ENCODE peak calls at places on chromosomes 6 and 20, in five cellular contexts. T is HCT116, R is H1, O is GM12878, K is K562. Y is an unnamed sample.

GRCh38 chr6:3277251-3277650 is 18.5 kb downstream of the PSMG4 start:
- DNase-seq in T (no peak), R (no peak), O (no peak), K (no peak), Y (no peak)

GRCh38 chr6:168420084-168420483 is 20.9 kb upstream of the SMOC2 start:
- DNase-seq in T (no peak), R (no peak), O (no peak), K (no peak), Y (no peak)

GRCh38 chr20:8361008-8361652 is 229.1 kb downstream of the PLCB1 start:
- DNase-seq in T (no peak), R (no peak), O (peak), K (no peak), Y (no peak)

GRCh38 chr20:7333846-7334245 is 566.4 kb downstream of the BMP2 start:
- DNase-seq in T (no peak), R (no peak), O (no peak), K (no peak), Y (no peak)

GRCh38 chr20:40008177-40008576 is 680.9 kb downstream of the MAFB start:
- DNase-seq in T (no peak), R (no peak), O (no peak), K (no peak), Y (no peak)

GRCh38 chr6:101826259-101826658 is 432.8 kb downstream of the GRIK2 start:
- DNase-seq in T (no peak), R (no peak), O (no peak), K (no peak), Y (no peak)

GRCh38 chr20:62352402-62353288 is 14.5 kb downstream of the LAMA5 start:
- DNase-seq in T (no peak), R (no peak), O (no peak), K (no peak), Y (no peak)

GRCh38 chr6:158653577-158654354 is 3.9 kb downstream of the SYTL3 start:
- DNase-seq in T (no peak), R (no peak), O (peak), K (no peak), Y (no peak)

GRCh38 chr6:50602191-50602810 is 111.0 kb upstream of the TFAP2D start:
- DNase-seq in T (peak), R (no peak), O (no peak), K (peak), Y (peak)

GRCh38 chr6:136744889-136745288 is 47.4 kb downstream of the MAP3K5 start:
- DNase-seq in T (no peak), R (no peak), O (no peak), K (no peak), Y (no peak)

GRCh38 chr20:59123011-59123676 is 40.5 kb upstream of the ZNF831 start:
- DNase-seq in T (no peak), R (no peak), O (no peak), K (no peak), Y (no peak)

GRCh38 chr20:50520222-50520877 is 10.2 kb downstream of the PTPN1 start:
- DNase-seq in T (no peak), R (no peak), O (no peak), K (no peak), Y (no peak)

GRCh38 chr20:59994697-59995122 is 36.5 kb downstream of the CDH26 start:
- DNase-seq in T (peak), R (peak), O (no peak), K (peak), Y (no peak)

GRCh38 chr20:25250508-25250907 is 2.6 kb downstream of the PYGB start:
- DNase-seq in T (no peak), R (no peak), O (no peak), K (no peak), Y (no peak)

GRCh38 chr6:34305982-34306702 is 57.3 kb upstream of the SMIM29 start:
- DNase-seq in T (no peak), R (no peak), O (no peak), K (no peak), Y (peak)

GRCh38 chr20:39823239-39823638 is 861.1 kb downstream of the DHX35 start:
- DNase-seq in T (no peak), R (no peak), O (no peak), K (no peak), Y (no peak)

GRCh38 chr6:24313477-24314141 is 44.2 kb downstream of the DCDC2 start:
- DNase-seq in T (no peak), R (no peak), O (no peak), K (no peak), Y (peak)

GRCh38 chr20:63011798-63012197 is 5.0 kb upstream of the BHLHE23 start:
- DNase-seq in T (no peak), R (no peak), O (peak), K (no peak), Y (no peak)

GRCh38 chr20:16201191-16201590 is 372.1 kb downstream of the KIF16B start:
- DNase-seq in T (no peak), R (no peak), O (no peak), K (no peak), Y (no peak)

GRCh38 chr6:107976267-107976783 is 18.3 kb upstream of the SEC63 start:
- DNase-seq in T (no peak), R (no peak), O (no peak), K (no peak), Y (peak)

GRCh38 chr20:59482581-59483187 is 121.7 kb upstream of the PHACTR3 start:
- DNase-seq in T (no peak), R (no peak), O (no peak), K (no peak), Y (no peak)

GRCh38 chr6:142810952-142811514 is 133.9 kb downstream of the HIVEP2 start:
- DNase-seq in T (no peak), R (no peak), O (no peak), K (no peak), Y (no peak)

GRCh38 chr20:23161244-23161875 is 75.2 kb upstream of the CD93 start:
- DNase-seq in T (no peak), R (no peak), O (no peak), K (peak), Y (no peak)

GRCh38 chr6:45709834-45710233 is 305.8 kb downstream of the CLIC5 start:
- DNase-seq in T (no peak), R (no peak), O (peak), K (no peak), Y (no peak)

GRCh38 chr6:11094411-11094851 is 797 bp downstream of the SMIM13 start:
- DNase-seq in T (no peak), R (no peak), O (no peak), K (peak), Y (peak)

GRCh38 chr6:163768905-163769304 is 354.4 kb downstream of the QKI start:
- DNase-seq in T (no peak), R (no peak), O (no peak), K (no peak), Y (no peak)

GRCh38 chr6:83702749-83703148 is 6.2 kb downstream of the SNAP91 start:
- DNase-seq in T (no peak), R (no peak), O (no peak), K (no peak), Y (no peak)

GRCh38 chr6:119342430-119342829 is 7.1 kb downstream of the MAN1A1 start:
- DNase-seq in T (no peak), R (no peak), O (no peak), K (no peak), Y (no peak)

GRCh38 chr6:51528556-51528955 is 558.9 kb downstream of the PKHD1 start:
- DNase-seq in T (no peak), R (no peak), O (no peak), K (no peak), Y (no peak)

GRCh38 chr20:49282584-49283171 is 4.8 kb upstream of the ZNFX1 start:
- DNase-seq in T (no peak), R (no peak), O (no peak), K (no peak), Y (no peak)

GRCh38 chr6:98452721-98453120 is 381.7 kb upstream of the POU3F2 start:
- DNase-seq in T (no peak), R (no peak), O (no peak), K (no peak), Y (no peak)

GRCh38 chr6:39339111-39339510 is 16.6 kb upstream of the KCNK16 start:
- DNase-seq in T (no peak), R (no peak), O (no peak), K (no peak), Y (no peak)

GRCh38 chr6:125357515-125358256 is 55.9 kb upstream of the HDDC2 start:
- DNase-seq in T (no peak), R (no peak), O (no peak), K (no peak), Y (no peak)

GRCh38 chr20:62191781-62192559 is 9.1 kb downstream of the MTG2 start:
- DNase-seq in T (no peak), R (no peak), O (no peak), K (no peak), Y (no peak)

GRCh38 chr20:19757487-19757972 is 528 bp upstream of the RIN2 start:
- DNase-seq in T (no peak), R (no peak), O (no peak), K (no peak), Y (peak)

GRCh38 chr6:168160506-168161370 is 81.7 kb upstream of the FRMD1 start:
- DNase-seq in T (no peak), R (no peak), O (no peak), K (no peak), Y (no peak)

GRCh38 chr6:2733324-2733723 is 17.4 kb downstream of the MYLK4 start:
- DNase-seq in T (no peak), R (no peak), O (peak), K (peak), Y (no peak)

GRCh38 chr6:2634151-2634964 is 116.4 kb downstream of the MYLK4 start:
- DNase-seq in T (peak), R (peak), O (no peak), K (peak), Y (peak)

DNA sequence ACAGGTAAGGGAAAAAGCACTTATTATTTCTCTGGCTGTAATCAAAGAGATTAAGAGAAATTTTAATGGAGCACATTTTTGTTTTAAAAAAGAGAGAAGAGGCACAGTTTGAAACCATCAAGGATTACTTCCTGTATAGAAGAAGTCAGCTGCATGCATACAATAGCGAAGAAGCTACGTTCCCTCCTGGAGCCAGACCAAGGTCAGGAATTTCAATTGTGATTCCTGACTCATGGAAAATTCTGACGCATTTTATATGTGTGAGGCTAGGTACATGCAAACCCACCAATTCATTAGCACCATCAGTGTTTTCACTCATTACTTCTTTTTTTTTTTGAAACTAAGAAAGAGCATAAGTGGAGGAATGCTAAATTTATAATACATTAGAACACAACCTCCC is 232.7 kb upstream of the SGK1 start:
- DNase-seq in T (no peak), R (no peak), O (no peak), K (no peak), Y (no peak)
- TF ChIP-seq SRF in T (no peak), R (no peak), O (no peak), K (no peak), Y (no peak)

GRCh38 chr20:32583581-32584045 is 1.5 kb downstream of the NOL4L start:
- DNase-seq in T (no peak), R (no peak), O (no peak), K (peak), Y (no peak)

GRCh38 chr20:32586291-32586690 is 1.2 kb upstream of the NOL4L start:
- DNase-seq in T (no peak), R (no peak), O (no peak), K (no peak), Y (no peak)

GRCh38 chr20:32588040-32588439 is 2.9 kb upstream of the NOL4L start:
- DNase-seq in T (no peak), R (no peak), O (no peak), K (no peak), Y (no peak)

GRCh38 chr20:32585011-32585518 is at the start of gene NOL4L:
- DNase-seq in T (no peak), R (no peak), O (no peak), K (peak), Y (no peak)

DNA sequence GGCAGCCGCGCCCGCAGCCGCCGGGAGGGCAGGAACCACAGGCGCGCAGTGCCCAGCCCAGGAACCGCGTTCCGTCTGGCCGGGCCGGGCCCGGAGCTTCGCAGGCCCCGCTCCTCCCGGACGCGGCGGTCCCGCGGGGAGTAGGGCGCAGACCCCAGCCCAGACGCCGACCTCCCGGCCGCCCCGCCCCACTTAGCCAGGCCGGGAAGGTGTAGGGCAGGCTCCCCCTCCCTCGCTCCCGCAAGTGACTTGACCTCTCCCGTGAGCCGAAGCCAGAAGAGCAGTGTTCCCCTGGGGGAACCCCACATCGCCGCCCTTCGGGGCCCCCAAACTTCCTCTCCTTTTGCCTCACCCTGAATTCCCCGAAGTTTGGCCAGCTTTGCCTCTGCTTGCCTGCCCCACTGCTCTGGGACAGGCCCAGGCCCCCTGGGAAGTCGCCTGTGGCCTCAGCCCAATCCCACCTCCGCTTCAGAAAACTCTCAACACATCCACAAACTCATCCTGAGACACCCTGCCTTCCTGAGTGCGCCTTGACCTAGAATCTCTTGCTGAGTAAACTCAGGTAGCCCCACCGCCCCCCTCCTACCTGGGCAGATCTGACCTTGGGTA is 490 bp upstream of the NOL4L start:
- DNase-seq in T (no peak), R (no peak), O (peak), K (no peak), Y (no peak)
- TF ChIP-seq SRF in T (no peak), R (no peak), O (peak), K (no peak), Y (no peak)

DNA sequence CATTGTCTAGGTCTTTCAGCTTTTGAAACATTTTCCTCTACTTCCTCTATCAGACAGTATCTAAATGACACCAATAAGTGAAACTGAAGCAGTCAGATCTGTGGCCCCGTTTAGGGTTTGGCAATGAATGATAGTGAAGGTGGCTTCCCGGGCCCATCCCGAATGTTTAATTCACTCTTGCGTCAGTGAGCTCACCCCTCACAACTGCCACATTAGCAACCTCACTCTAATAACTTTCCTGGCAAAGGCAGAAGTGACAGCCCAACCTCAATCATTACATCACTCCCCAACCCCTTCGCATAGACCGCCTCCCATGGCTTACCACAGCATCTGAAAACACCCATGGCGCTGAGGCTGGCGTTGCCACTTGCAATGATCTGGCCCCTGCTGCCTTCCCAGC is 92.4 kb upstream of the CD83 start:
- DNase-seq in T (no peak), R (no peak), O (no peak), K (no peak), Y (no peak)
- TF ChIP-seq SRF in T (no peak), R (no peak), O (no peak), K (no peak), Y (no peak)

DNA sequence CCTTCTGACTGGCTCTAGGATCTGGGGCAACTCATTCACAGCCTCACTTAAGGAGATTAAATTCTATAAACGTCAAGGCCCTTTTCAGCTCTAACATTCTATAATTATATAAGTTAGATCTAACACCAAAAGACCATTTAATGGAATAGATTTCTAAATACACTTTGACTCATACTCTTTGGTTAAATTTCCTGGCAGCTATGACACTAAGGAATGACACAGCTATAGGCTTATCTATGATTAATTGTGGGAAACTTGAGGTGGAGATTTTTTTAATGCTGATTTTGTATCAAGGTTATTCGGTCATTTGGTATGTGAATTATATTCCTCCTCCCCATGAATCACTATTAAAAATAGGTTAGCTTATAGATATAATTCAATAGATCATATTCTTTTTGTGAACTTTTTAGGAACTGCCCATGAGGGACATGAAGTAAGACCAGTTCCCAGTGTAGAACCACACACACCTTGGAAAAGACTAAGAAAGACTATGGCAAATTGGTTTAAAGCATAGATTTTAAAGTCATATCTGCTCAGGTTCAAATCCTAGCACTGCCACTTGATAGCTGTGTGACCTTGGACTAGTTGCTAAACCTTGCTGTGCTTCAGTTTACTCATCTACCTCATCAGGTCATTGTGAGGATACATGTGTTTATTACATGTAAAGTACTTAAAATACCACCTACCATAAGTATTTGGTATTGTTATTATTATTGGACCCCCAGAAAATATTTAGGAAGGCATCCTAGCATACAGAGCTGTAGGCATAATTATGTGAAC is 116.0 kb downstream of the CRYBG1 start:
- DNase-seq in T (no peak), R (no peak), O (no peak), K (no peak), Y (no peak)
- TF ChIP-seq SRF in T (no peak), R (no peak), O (no peak), K (no peak), Y (no peak)

Y was measured in HepG2.